ENCODE peak calls at places on chromosome 7, in nine cellular contexts. K is GM12878, P is ovary, Y is transverse colon, N is SK-N-SH, C is A549, G is esophagus muscularis mucosa, L is sigmoid colon, I is tibial nerve. D is an unnamed sample.

GRCh38 chr7:2460188-2460587 is 16.0 kb downstream of the GRIFIN start:
- DNase-seq in K (no peak), P (no peak), Y (no peak), N (no peak), C (no peak), G (no peak), L (no peak), I (no peak), D (no peak)

GRCh38 chr7:39720586-39720985 is 97.2 kb downstream of the RALA start:
- DNase-seq in K (no peak), P (no peak), Y (peak; percentile 70), N (no peak), C (no peak), G (no peak), L (no peak), I (no peak), D (peak; percentile 56)

GRCh38 chr7:77321300-77321699 is 94.8 kb downstream of the GSAP start:
- DNase-seq in K (no peak), P (no peak), Y (no peak), N (no peak), C (no peak), G (no peak), L (no peak), I (no peak), D (no peak)

GRCh38 chr7:134527979-134528371 is 608 bp downstream of the AKR1B10 start:
- DNase-seq in K (no peak), P (peak; percentile 19), Y (no peak), N (no peak), C (no peak), G (no peak), L (no peak), I (no peak), D (no peak)

GRCh38 chr7:132430863-132431822 is 145.1 kb downstream of the PLXNA4 start:
- DNase-seq in K (no peak), P (no peak), Y (peak; percentile 72), N (peak; percentile 47), C (peak; percentile 36), G (no peak), L (peak; percentile 80), I (no peak), D (no peak)

GRCh38 chr7:12210179-12211053 is 678 bp upstream of the TMEM106B start:
- DNase-seq in K (no peak), P (no peak), Y (peak; percentile 57), N (peak; percentile 16), C (peak; percentile 31), G (no peak), L (no peak), I (no peak), D (peak; percentile 39)

GRCh38 chr7:82701941-82702340 is 258.4 kb upstream of the CACNA2D1 start:
- DNase-seq in K (no peak), P (no peak), Y (no peak), N (no peak), C (no peak), G (no peak), L (no peak), I (no peak), D (no peak)

GRCh38 chr7:55308186-55308929 is 56.8 kb upstream of the LANCL2 start:
- DNase-seq in K (no peak), P (no peak), Y (no peak), N (no peak), C (no peak), G (no peak), L (no peak), I (no peak), D (no peak)

GRCh38 chr7:81715984-81716588 is 53.8 kb downstream of the HGF start:
- DNase-seq in K (no peak), P (no peak), Y (no peak), N (peak; percentile 28), C (no peak), G (no peak), L (no peak), I (no peak), D (no peak)

GRCh38 chr7:92904292-92905131 is 68.1 kb upstream of the CDK6 start:
- DNase-seq in K (peak; percentile 84), P (no peak), Y (no peak), N (peak; percentile 27), C (no peak), G (no peak), L (no peak), I (no peak), D (peak; percentile 25)

GRCh38 chr7:148527717-148528168 is 62.8 kb upstream of the C7orf33 start:
- DNase-seq in K (peak; percentile 47), P (peak; percentile 23), Y (peak; percentile 88), N (peak; percentile 81), C (peak; percentile 79), G (no peak), L (peak; percentile 69), I (peak; percentile 27), D (peak; percentile 81)
- TF ChIP-seq CTCF in K (peak; percentile 82), P (no peak), Y (peak; percentile 66), N (peak; percentile 99), C (peak; percentile 86), G (peak; percentile 63), L (peak; percentile 36), I (peak; percentile 22), D (peak; percentile 42)

GRCh38 chr7:116392806-116393205 is 106.7 kb upstream of the CAV2 start:
- DNase-seq in K (no peak), P (no peak), Y (no peak), N (no peak), C (no peak), G (no peak), L (no peak), I (no peak), D (no peak)

GRCh38 chr7:116393654-116394053 is 105.9 kb upstream of the CAV2 start:
- DNase-seq in K (no peak), P (no peak), Y (no peak), N (no peak), C (no peak), G (no peak), L (no peak), I (no peak), D (no peak)

GRCh38 chr7:116398672-116399071 is 100.9 kb upstream of the CAV2 start:
- DNase-seq in K (no peak), P (no peak), Y (no peak), N (no peak), C (no peak), G (no peak), L (no peak), I (no peak), D (no peak)

GRCh38 chr7:116394106-116394505 is 105.4 kb upstream of the CAV2 start:
- DNase-seq in K (no peak), P (no peak), Y (no peak), N (no peak), C (no peak), G (no peak), L (no peak), I (no peak), D (no peak)

DNA sequence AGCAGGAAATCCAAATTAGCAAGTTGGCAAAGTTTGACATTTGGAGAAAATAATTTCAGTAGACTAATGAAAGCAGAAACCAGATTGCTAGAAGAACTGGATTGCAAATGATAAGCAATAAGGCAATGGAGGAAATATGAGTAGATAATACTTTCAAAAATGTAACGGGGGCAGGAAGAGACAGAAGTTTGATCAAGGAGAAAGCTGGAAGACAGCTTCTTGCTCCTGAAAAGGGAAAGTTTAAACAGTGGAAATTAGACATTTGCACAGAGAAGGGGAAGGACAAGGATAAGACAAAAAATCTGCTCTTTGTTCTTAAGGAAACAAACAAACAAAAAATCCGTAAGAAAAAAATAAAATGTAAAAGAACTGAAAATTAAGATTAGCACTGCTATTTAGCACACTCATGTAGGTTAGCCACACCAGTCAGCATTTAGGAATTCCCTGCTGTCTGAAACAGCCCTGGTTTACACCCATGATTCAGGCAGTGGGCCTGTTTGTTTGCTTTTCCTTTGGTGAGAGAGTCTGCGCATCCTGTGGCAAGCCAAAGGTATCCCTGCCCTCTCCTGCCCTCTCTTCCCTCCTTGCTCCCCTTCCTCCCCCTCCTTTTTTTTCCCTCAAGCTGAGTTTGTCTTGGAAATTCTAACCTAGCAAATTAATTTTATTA is 104.3 kb upstream of the CAV2 start:
- DNase-seq in K (no peak), P (peak; percentile 29), Y (no peak), N (no peak), C (peak; percentile 93), G (no peak), L (no peak), I (no peak), D (no peak)
- TF ChIP-seq EP300 in K (no peak), P (no peak), Y (no peak), N (no peak), C (no peak), G (no peak), L (no peak), I (no peak), D (no peak)

GRCh38 chr7:73645643-73646182 is 21.4 kb upstream of the MLXIPL start:
- DNase-seq in K (no peak), P (no peak), Y (no peak), N (no peak), C (no peak), G (no peak), L (no peak), I (no peak), D (no peak)

GRCh38 chr7:73646785-73647724 is 20.6 kb upstream of the VPS37D start:
- DNase-seq in K (no peak), P (no peak), Y (no peak), N (no peak), C (no peak), G (no peak), L (no peak), I (no peak), D (no peak)

GRCh38 chr7:73648593-73649332 is 18.9 kb upstream of the VPS37D start:
- DNase-seq in K (no peak), P (no peak), Y (no peak), N (no peak), C (no peak), G (no peak), L (no peak), I (no peak), D (no peak)

GRCh38 chr7:73650524-73650923 is 17.1 kb upstream of the VPS37D start:
- DNase-seq in K (no peak), P (no peak), Y (no peak), N (no peak), C (no peak), G (no peak), L (no peak), I (no peak), D (no peak)

GRCh38 chr7:73647725-73648592 is 19.7 kb upstream of the VPS37D start:
- DNase-seq in K (no peak), P (no peak), Y (peak; percentile 83), N (peak; percentile 87), C (peak; percentile 43), G (no peak), L (no peak), I (no peak), D (peak; percentile 28)
- TF ChIP-seq CTCF in K (no peak), P (no peak), Y (no peak), N (peak; percentile 25), C (peak; percentile 50), G (peak; percentile 34), L (no peak), I (no peak), D (no peak)

GRCh38 chr7:140345426-140345825 is 52.9 kb downstream of the SLC37A3 start:
- DNase-seq in K (no peak), P (no peak), Y (no peak), N (no peak), C (no peak), G (no peak), L (no peak), I (no peak), D (no peak)
- TF ChIP-seq EP300 in K (no peak), P (no peak), Y (no peak), N (no peak), C (no peak), G (no peak), L (no peak), I (no peak), D (no peak)

GRCh38 chr7:123054357-123055133 is 59.0 kb upstream of the TAS2R16 start:
- DNase-seq in K (no peak), P (no peak), Y (no peak), N (no peak), C (no peak), G (no peak), L (no peak), I (no peak), D (peak; percentile 29)
- TF ChIP-seq CTCF in K (no peak), P (no peak), Y (no peak), N (no peak), C (no peak), G (no peak), L (no peak), I (no peak), D (no peak)

D was measured in stomach.